ENCODE peak calls at places on chromosomes 3 and 15, in nine cellular contexts. One of them, this sample, is unnamed.

GRCh38 chr15:75454471-75455418 is 3.3 kb upstream of the SIN3A start:
- DNase-seq in PC-3: no peak
- DNase-seq in fibroblast of lung: no peak
- DNase-seq in fibroblast of pulmonary artery: peak
- DNase-seq in mammary epithelial cell: peak
- DNase-seq in thoracic aorta: no peak
- DNase-seq in suprapubic skin: peak
- DNase-seq in fibroblast of mammary gland: no peak
- DNase-seq in fibroblast of villous mesenchyme: peak
- DNase-seq in this sample: peak

GRCh38 chr3:107344722-107345121 is 32.5 kb upstream of the CCDC54 start:
- DNase-seq in thoracic aorta: no peak
- DNase-seq in fibroblast of pulmonary artery: no peak
- DNase-seq in suprapubic skin: no peak
- DNase-seq in mammary epithelial cell: no peak
- DNase-seq in fibroblast of lung: no peak
- DNase-seq in fibroblast of villous mesenchyme: no peak
- DNase-seq in fibroblast of mammary gland: no peak
- DNase-seq in PC-3: no peak
- DNase-seq in this sample: no peak

GRCh38 chr15:80850941-80851451 is 71.8 kb downstream of the CEMIP start:
- DNase-seq in suprapubic skin: no peak
- DNase-seq in fibroblast of pulmonary artery: no peak
- DNase-seq in fibroblast of villous mesenchyme: no peak
- DNase-seq in mammary epithelial cell: peak
- DNase-seq in PC-3: peak
- DNase-seq in thoracic aorta: no peak
- DNase-seq in fibroblast of mammary gland: no peak
- DNase-seq in fibroblast of lung: no peak
- DNase-seq in this sample: no peak

GRCh38 chr3:197082871-197083270 is 53.3 kb upstream of the MELTF start:
- DNase-seq in mammary epithelial cell: no peak
- DNase-seq in fibroblast of villous mesenchyme: no peak
- DNase-seq in fibroblast of lung: peak
- DNase-seq in fibroblast of pulmonary artery: peak
- DNase-seq in fibroblast of mammary gland: peak
- DNase-seq in suprapubic skin: no peak
- DNase-seq in PC-3: no peak
- DNase-seq in thoracic aorta: no peak
- DNase-seq in this sample: peak

GRCh38 chr15:50315814-50316630 is 39.0 kb downstream of the GABPB1 start:
- DNase-seq in fibroblast of villous mesenchyme: peak
- DNase-seq in thoracic aorta: no peak
- DNase-seq in suprapubic skin: no peak
- DNase-seq in fibroblast of pulmonary artery: peak
- DNase-seq in mammary epithelial cell: peak
- DNase-seq in fibroblast of lung: peak
- DNase-seq in PC-3: peak
- DNase-seq in fibroblast of mammary gland: peak
- DNase-seq in this sample: peak

GRCh38 chr3:62229908-62230307 is 143.4 kb downstream of the FEZF2 start:
- DNase-seq in fibroblast of lung: peak
- DNase-seq in fibroblast of mammary gland: peak
- DNase-seq in PC-3: peak
- DNase-seq in mammary epithelial cell: peak
- DNase-seq in fibroblast of villous mesenchyme: peak
- DNase-seq in thoracic aorta: no peak
- DNase-seq in suprapubic skin: no peak
- DNase-seq in fibroblast of pulmonary artery: peak
- DNase-seq in this sample: no peak

GRCh38 chr3:123757281-123757940 is 126.7 kb downstream of the MYLK start:
- DNase-seq in thoracic aorta: no peak
- DNase-seq in fibroblast of lung: no peak
- DNase-seq in suprapubic skin: no peak
- DNase-seq in fibroblast of pulmonary artery: no peak
- DNase-seq in fibroblast of mammary gland: no peak
- DNase-seq in PC-3: no peak
- DNase-seq in fibroblast of villous mesenchyme: peak
- DNase-seq in mammary epithelial cell: peak
- DNase-seq in this sample: peak

GRCh38 chr15:78265752-78266224 is 1.4 kb downstream of the DNAJA4 start:
- DNase-seq in fibroblast of lung: peak
- DNase-seq in suprapubic skin: no peak
- DNase-seq in fibroblast of mammary gland: peak
- DNase-seq in thoracic aorta: peak
- DNase-seq in fibroblast of villous mesenchyme: peak
- DNase-seq in PC-3: peak
- DNase-seq in mammary epithelial cell: peak
- DNase-seq in fibroblast of pulmonary artery: peak
- DNase-seq in this sample: no peak

GRCh38 chr3:124903896-124904879 is 17.0 kb upstream of the ITGB5 start:
- DNase-seq in PC-3: no peak
- DNase-seq in thoracic aorta: no peak
- DNase-seq in fibroblast of pulmonary artery: no peak
- DNase-seq in suprapubic skin: no peak
- DNase-seq in fibroblast of mammary gland: peak
- DNase-seq in fibroblast of lung: no peak
- DNase-seq in mammary epithelial cell: no peak
- DNase-seq in fibroblast of villous mesenchyme: no peak
- DNase-seq in this sample: peak

GRCh38 chr3:41174703-41174964 is 24.7 kb upstream of the CTNNB1 start:
- DNase-seq in fibroblast of lung: no peak
- DNase-seq in suprapubic skin: no peak
- DNase-seq in fibroblast of villous mesenchyme: no peak
- DNase-seq in thoracic aorta: no peak
- DNase-seq in mammary epithelial cell: no peak
- DNase-seq in fibroblast of pulmonary artery: no peak
- DNase-seq in fibroblast of mammary gland: no peak
- DNase-seq in PC-3: no peak
- DNase-seq in this sample: no peak

GRCh38 chr3:165194477-165195135 is 1.6 kb downstream of the SLITRK3 start:
- DNase-seq in fibroblast of lung: no peak
- DNase-seq in PC-3: no peak
- DNase-seq in suprapubic skin: no peak
- DNase-seq in mammary epithelial cell: no peak
- DNase-seq in thoracic aorta: no peak
- DNase-seq in fibroblast of villous mesenchyme: no peak
- DNase-seq in fibroblast of pulmonary artery: no peak
- DNase-seq in fibroblast of mammary gland: no peak
- DNase-seq in this sample: no peak
- TF ChIP-seq CTCF in fibroblast of lung: no peak
- TF ChIP-seq CTCF in PC-3: no peak
- TF ChIP-seq CTCF in suprapubic skin: no peak
- TF ChIP-seq CTCF in mammary epithelial cell: no peak
- TF ChIP-seq CTCF in thoracic aorta: no peak
- TF ChIP-seq CTCF in fibroblast of villous mesenchyme: no peak
- TF ChIP-seq CTCF in fibroblast of pulmonary artery: no peak
- TF ChIP-seq CTCF in fibroblast of mammary gland: no peak
- TF ChIP-seq CTCF in this sample: no peak

DNA sequence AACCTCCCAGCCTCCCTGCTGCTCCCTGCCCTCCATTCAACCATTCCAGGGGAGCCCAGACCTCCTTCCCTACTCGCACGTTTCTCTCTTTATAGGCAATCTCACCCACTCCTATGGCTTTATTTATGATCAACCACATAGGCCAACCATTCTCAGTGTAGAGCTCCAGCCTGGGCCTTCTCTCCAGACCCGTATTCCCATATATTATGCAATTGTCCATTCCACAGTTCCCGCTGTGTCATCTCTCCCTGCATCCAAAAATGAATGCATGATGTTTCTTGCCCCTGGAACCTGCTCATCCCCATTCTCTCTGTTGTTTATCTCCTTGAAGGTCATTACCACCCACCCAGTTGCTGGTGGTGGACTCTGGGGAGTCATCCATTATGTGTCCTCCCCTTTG is 140.7 kb downstream of the LIPC start:
- DNase-seq in fibroblast of pulmonary artery: no peak
- DNase-seq in fibroblast of villous mesenchyme: no peak
- DNase-seq in PC-3: no peak
- DNase-seq in fibroblast of mammary gland: no peak
- DNase-seq in suprapubic skin: no peak
- DNase-seq in mammary epithelial cell: no peak
- DNase-seq in thoracic aorta: no peak
- DNase-seq in fibroblast of lung: no peak
- DNase-seq in this sample: no peak
- H3K4me3 ChIP-seq in fibroblast of pulmonary artery: no peak
- H3K4me3 ChIP-seq in fibroblast of villous mesenchyme: no peak
- H3K4me3 ChIP-seq in PC-3: no peak
- H3K4me3 ChIP-seq in fibroblast of mammary gland: no peak
- H3K4me3 ChIP-seq in suprapubic skin: no peak
- H3K4me3 ChIP-seq in mammary epithelial cell: no peak
- H3K4me3 ChIP-seq in thoracic aorta: no peak
- H3K4me3 ChIP-seq in fibroblast of lung: no peak
- H3K4me3 ChIP-seq in this sample: no peak

GRCh38 chr15:44029940-44030568 is 165.0 kb downstream of the FRMD5 start:
- DNase-seq in fibroblast of mammary gland: peak
- DNase-seq in thoracic aorta: no peak
- DNase-seq in mammary epithelial cell: peak
- DNase-seq in PC-3: no peak
- DNase-seq in fibroblast of villous mesenchyme: peak
- DNase-seq in fibroblast of pulmonary artery: peak
- DNase-seq in fibroblast of lung: peak
- DNase-seq in suprapubic skin: no peak
- DNase-seq in this sample: peak
- TF ChIP-seq CTCF in fibroblast of mammary gland: no peak
- TF ChIP-seq CTCF in thoracic aorta: no peak
- TF ChIP-seq CTCF in mammary epithelial cell: no peak
- TF ChIP-seq CTCF in PC-3: no peak
- TF ChIP-seq CTCF in fibroblast of villous mesenchyme: no peak
- TF ChIP-seq CTCF in fibroblast of pulmonary artery: peak
- TF ChIP-seq CTCF in fibroblast of lung: no peak
- TF ChIP-seq CTCF in suprapubic skin: no peak
- TF ChIP-seq CTCF in this sample: no peak

DNA sequence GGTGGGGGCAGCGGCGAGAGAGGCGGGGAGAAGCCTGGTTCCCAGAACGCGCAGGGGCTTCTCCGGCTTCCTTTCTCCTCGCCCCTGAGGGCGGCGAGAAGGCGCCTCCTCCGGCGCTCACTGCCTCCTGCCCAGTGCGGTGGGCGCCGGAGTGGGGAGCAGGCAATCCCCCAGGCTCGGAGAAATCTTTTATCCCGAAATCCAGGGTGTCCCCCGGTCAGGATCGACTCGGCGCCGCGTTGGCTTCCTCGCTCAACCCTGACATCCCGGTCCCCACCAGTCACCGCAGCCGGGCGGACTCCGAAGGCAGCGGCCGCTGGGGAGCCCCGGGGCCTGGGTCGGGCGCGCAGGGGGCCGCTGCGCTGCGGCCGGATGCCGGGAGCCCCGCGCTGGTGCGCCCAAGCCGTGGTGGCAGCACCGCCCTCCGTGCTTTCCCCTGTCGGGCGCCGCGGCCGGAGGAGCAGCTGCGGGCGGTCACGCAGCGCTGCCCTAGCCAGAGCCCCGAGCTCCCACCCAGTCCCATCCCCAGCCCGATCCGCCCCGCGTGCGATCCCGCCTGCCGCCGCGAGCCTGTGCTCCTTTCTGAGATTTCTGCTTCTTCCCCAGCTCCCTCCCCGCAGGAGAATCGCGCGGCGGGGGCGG is 827 bp upstream of the CACNA2D3 start:
- DNase-seq in suprapubic skin: no peak
- DNase-seq in PC-3: no peak
- DNase-seq in mammary epithelial cell: no peak
- DNase-seq in fibroblast of mammary gland: no peak
- DNase-seq in thoracic aorta: no peak
- DNase-seq in fibroblast of lung: no peak
- DNase-seq in fibroblast of villous mesenchyme: no peak
- DNase-seq in fibroblast of pulmonary artery: peak
- DNase-seq in this sample: peak
- H3K4me3 ChIP-seq in suprapubic skin: peak
- H3K4me3 ChIP-seq in PC-3: no peak
- H3K4me3 ChIP-seq in mammary epithelial cell: peak
- H3K4me3 ChIP-seq in fibroblast of mammary gland: no peak
- H3K4me3 ChIP-seq in thoracic aorta: peak
- H3K4me3 ChIP-seq in fibroblast of lung: peak
- H3K4me3 ChIP-seq in fibroblast of villous mesenchyme: no peak
- H3K4me3 ChIP-seq in fibroblast of pulmonary artery: peak
- H3K4me3 ChIP-seq in this sample: peak

This sample was measured in foreskin fibroblast.